ENCODE peak calls at places on chromosomes 4 and X, in seven cellular contexts. V is IMR-90, F is H9, T is neuronal stem cell, K is mesendoderm, I is mesenchymal stem cell, A is trophoblast cell. J is an unnamed sample.

GRCh38 chr4:17587094-17587822 is 10.3 kb downstream of the LAP3 start:
- DNase-seq in F (no peak), K (peak), I (no peak), T (no peak), V (no peak), A (no peak), J (no peak)

GRCh38 chrX:9940397-9940796 is 26.8 kb upstream of the CLDN34 start:
- DNase-seq in K (no peak), T (no peak), F (no peak), V (peak), I (peak), A (peak), J (no peak)

GRCh38 chrX:118345401-118346257 is at the start of gene WDR44:
- DNase-seq in V (peak), K (peak), I (peak), F (peak), A (peak), T (peak), J (peak)

GRCh38 chr4:108172231-108172779 is 3.6 kb upstream of the LEF1 start:
- DNase-seq in T (peak), I (peak), K (no peak), A (no peak), F (peak), V (no peak), J (no peak)

GRCh38 chrX:132622130-132622529 is 133.3 kb upstream of the MBNL3 start:
- DNase-seq in A (no peak), I (peak), F (no peak), T (no peak), K (peak), V (peak), J (no peak)

GRCh38 chrX:18951032-18951431 is 32.9 kb downstream of the PHKA2 start:
- DNase-seq in A (no peak), F (no peak), T (no peak), K (peak), V (no peak), I (no peak), J (no peak)

GRCh38 chr4:160159457-160159856 is 1056.6 kb downstream of the RAPGEF2 start:
- DNase-seq in F (no peak), K (no peak), A (no peak), I (no peak), V (no peak), T (no peak), J (no peak)

GRCh38 chr4:152486414-152487389 is 49.2 kb downstream of the FBXW7 start:
- DNase-seq in F (no peak), I (peak), V (no peak), T (no peak), K (no peak), A (no peak), J (no peak)

GRCh38 chr4:24570574-24571236 is 13.6 kb downstream of the DHX15 start:
- DNase-seq in T (no peak), I (no peak), V (no peak), A (no peak), F (no peak), K (no peak), J (no peak)

GRCh38 chrX:68942797-68943196 is 114.0 kb downstream of the EFNB1 start:
- DNase-seq in T (no peak), I (no peak), F (no peak), K (no peak), V (no peak), A (no peak), J (no peak)

GRCh38 chr4:146957252-146957651 is 11.6 kb upstream of the TTC29 start:
- DNase-seq in A (no peak), F (no peak), I (peak), K (no peak), T (no peak), V (peak), J (no peak)

GRCh38 chr4:67437974-67438713 is 107.2 kb downstream of the CENPC start:
- DNase-seq in A (peak), I (peak), K (no peak), V (peak), T (no peak), F (no peak), J (no peak)

GRCh38 chr4:6044805-6045204 is 26.6 kb upstream of the C4orf50 start:
- DNase-seq in F (peak), A (no peak), K (peak), T (no peak), V (no peak), I (no peak), J (no peak)

GRCh38 chrX:115255003-115255402 is 21.1 kb upstream of the LRCH2 start:
- DNase-seq in A (no peak), I (no peak), T (no peak), K (no peak), V (no peak), F (no peak), J (no peak)

GRCh38 chrX:115260330-115260729 is 26.4 kb upstream of the LRCH2 start:
- DNase-seq in I (peak), F (no peak), A (peak), K (no peak), T (no peak), V (peak), J (no peak)

GRCh38 chrX:115264009-115264408 is 25.5 kb upstream of the LUZP4 start:
- DNase-seq in V (no peak), K (peak), I (no peak), A (no peak), F (no peak), T (no peak), J (no peak)

GRCh38 chrX:115261148-115261547 is 27.3 kb upstream of the LRCH2 start:
- DNase-seq in I (no peak), T (no peak), K (no peak), V (no peak), F (no peak), A (no peak), J (no peak)

GRCh38 chrX:115259238-115259875 is 25.5 kb upstream of the LRCH2 start:
- DNase-seq in A (peak), F (no peak), I (peak), T (no peak), K (peak), V (no peak), J (no peak)
- H3K4ac ChIP-seq in A (no peak), F (no peak), I (no peak), T (no peak), K (no peak), V (peak), J (no peak)

DNA sequence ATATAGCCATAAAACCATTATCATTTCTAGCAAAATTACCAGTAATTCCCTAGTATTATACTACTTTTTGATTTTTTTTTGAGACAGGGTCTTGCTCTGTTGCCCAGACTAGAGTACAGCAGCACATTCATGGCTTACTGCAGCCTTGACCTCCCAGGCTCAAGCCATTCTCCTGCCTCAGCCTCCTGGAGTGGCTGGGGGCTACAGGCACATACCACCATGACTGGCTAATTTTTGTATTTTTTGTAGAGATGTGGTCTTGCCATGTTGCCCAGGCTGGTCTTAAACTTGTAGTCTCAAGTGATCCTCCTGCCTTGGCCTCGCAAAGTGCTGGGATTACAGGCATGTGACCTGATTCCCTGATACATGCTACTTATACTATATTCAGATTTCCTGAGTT is 13.7 kb downstream of the N4BP2 start:
- DNase-seq in V (no peak), I (no peak), A (no peak), T (no peak), K (no peak), F (no peak), J (no peak)
- H3K4ac ChIP-seq in V (no peak), I (no peak), A (no peak), T (no peak), K (no peak), F (no peak), J (no peak)

GRCh38 chr4:186341655-186342054 is 75.7 kb downstream of the F11 start:
- DNase-seq in T (no peak), I (no peak), F (no peak), V (no peak), K (no peak), A (peak), J (no peak)
- H3K4ac ChIP-seq in T (no peak), I (no peak), F (no peak), V (no peak), K (no peak), A (no peak), J (no peak)

GRCh38 chr4:84899616-84900015 is 66.9 kb downstream of the WDFY3 start:
- DNase-seq in K (no peak), T (no peak), I (no peak), A (no peak), F (no peak), V (no peak), J (no peak)

GRCh38 chr4:84897516-84897915 is 69.0 kb downstream of the WDFY3 start:
- DNase-seq in A (no peak), F (no peak), T (no peak), I (no peak), V (no peak), K (no peak), J (no peak)

GRCh38 chr4:84901173-84901572 is 65.3 kb downstream of the WDFY3 start:
- DNase-seq in K (peak), A (no peak), V (no peak), T (no peak), I (no peak), F (no peak), J (no peak)

GRCh38 chr4:84905646-84906045 is 60.8 kb downstream of the WDFY3 start:
- DNase-seq in F (no peak), A (no peak), I (no peak), V (no peak), T (no peak), K (peak), J (no peak)

DNA sequence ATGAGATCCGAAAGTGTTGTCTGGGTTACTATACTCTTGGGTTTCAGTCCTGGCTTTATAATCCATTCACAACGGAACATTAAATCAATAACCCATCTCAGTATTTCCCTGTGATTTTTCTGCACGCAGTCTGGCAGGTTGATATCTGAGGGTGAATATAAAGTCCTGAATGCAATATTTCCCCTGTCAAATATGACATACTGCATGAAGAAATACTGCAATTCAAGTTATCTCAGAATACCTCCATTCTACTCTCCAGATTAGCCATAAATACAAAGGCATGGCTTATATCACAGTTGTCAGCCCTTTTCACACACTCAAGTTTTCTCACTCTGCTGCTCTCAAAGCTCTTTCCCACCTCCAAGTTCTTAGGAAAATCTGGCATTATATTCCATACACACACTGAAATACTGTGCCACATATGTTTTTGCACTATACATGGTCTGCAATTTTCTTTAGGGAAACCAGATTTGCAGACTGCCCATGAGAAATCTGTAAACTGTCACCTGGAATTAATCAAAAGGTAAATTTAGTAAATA is 64.7 kb downstream of the WDFY3 start:
- DNase-seq in T (no peak), K (no peak), I (no peak), V (no peak), F (no peak), A (no peak), J (no peak)
- H3K4ac ChIP-seq in T (no peak), K (no peak), I (no peak), V (no peak), F (no peak), A (no peak), J (no peak)

GRCh38 chr4:172726001-172726423 is 442.6 kb upstream of the GALNT7 start:
- DNase-seq in V (no peak), T (no peak), A (peak), I (no peak), F (no peak), K (peak), J (no peak)
- H3K4ac ChIP-seq in V (no peak), T (no peak), A (no peak), I (no peak), F (no peak), K (no peak), J (no peak)

DNA sequence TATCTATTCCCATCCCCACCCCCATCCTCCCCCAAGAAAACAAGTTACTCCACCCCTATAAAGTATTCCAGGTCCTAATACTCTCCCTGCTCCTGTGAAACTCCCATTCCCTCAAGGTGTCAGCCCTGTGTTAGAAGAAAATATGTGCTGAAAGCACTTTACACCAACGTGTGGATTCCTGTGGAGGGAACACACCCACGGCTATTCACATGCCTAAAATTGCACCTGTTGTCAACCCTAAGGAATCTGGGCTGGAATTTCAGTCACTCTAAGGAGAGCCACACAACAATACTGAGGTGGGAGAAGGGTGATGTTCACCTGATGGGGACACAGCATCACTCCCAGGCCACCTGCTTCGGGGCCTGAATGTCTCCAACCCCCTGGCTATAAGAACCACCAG is 16.0 kb downstream of the SCD5 start:
- DNase-seq in V (no peak), T (no peak), A (peak), F (peak), I (no peak), K (peak), J (no peak)
- H3K4ac ChIP-seq in V (no peak), T (no peak), A (no peak), F (no peak), I (no peak), K (no peak), J (no peak)

DNA sequence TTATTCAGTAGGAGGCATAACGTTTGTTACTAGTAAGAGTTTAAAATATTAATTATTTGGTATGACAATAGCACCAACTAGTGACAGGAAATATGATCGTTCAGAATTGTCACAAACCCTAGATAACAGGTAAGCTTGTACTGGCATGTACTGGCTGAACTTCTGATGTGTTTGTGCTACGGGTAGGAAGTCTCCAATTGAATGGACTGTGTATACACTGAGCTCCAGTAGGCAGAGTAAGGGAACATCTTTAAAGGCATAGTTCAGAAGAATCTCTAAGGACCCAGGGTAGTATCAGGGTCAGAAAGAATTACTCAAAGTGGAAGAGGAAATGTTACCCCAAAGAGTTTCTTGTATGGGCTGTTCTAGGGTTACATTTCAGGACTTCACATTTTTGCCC is 230.4 kb downstream of the EDA2R start:
- DNase-seq in F (no peak), A (peak), I (no peak), K (no peak), V (no peak), T (no peak), J (no peak)
- H3K4ac ChIP-seq in F (no peak), A (no peak), I (no peak), K (no peak), V (no peak), T (no peak), J (no peak)

J was measured in H1.